ENCODE peak calls at places on chromosomes 12 and 14, in nine cellular contexts. Q, A, V, G, P, B, E, D and I are unnamed samples. For H3K4me1, the result is how much of the 10 kb centered on the place peaks cover.

GRCh38 chr14:26068060-26068459 is 529.8 kb downstream of the NOVA1 start:
- DNase-seq in D (no peak), E (no peak), P (no peak), Q (no peak), B (no peak), G (no peak), V (no peak), A (no peak), I (no peak)

GRCh38 chr12:19894803-19895202 is 455.5 kb downstream of the AEBP2 start:
- DNase-seq in D (no peak), A (no peak), G (no peak), Q (no peak), B (no peak), E (no peak), V (no peak), P (no peak), I (no peak)

GRCh38 chr12:114848661-114849060 is 164.7 kb upstream of the TBX3 start:
- DNase-seq in A (no peak), D (no peak), V (no peak), G (no peak), E (no peak), B (no peak), Q (no peak), P (no peak), I (no peak)

GRCh38 chr12:89373772-89374572 is 21.7 kb upstream of the DUSP6 start:
- DNase-seq in D (peak), Q (no peak), E (no peak), P (no peak), A (peak), G (no peak), V (no peak), B (peak), I (no peak)

GRCh38 chr12:28159688-28160087 is 30.6 kb upstream of the CCDC91 start:
- DNase-seq in A (no peak), D (no peak), P (no peak), E (no peak), V (no peak), Q (no peak), G (no peak), B (no peak), I (no peak)

GRCh38 chr14:51208982-51209381 is 31.1 kb upstream of the TMX1 start:
- DNase-seq in G (no peak), B (no peak), P (no peak), V (no peak), E (no peak), D (no peak), A (no peak), Q (no peak), I (no peak)

GRCh38 chr12:102169922-102170698 is 27.5 kb downstream of the PMCH start:
- DNase-seq in D (no peak), P (peak), Q (no peak), E (peak), A (no peak), B (no peak), V (no peak), G (no peak), I (no peak)

GRCh38 chr14:34713681-34714319 is 593 bp downstream of the CFL2 start:
- DNase-seq in E (peak), A (peak), V (peak), P (peak), B (peak), D (peak), Q (peak), G (peak), I (peak)

GRCh38 chr12:1934831-1935230 is 16.4 kb upstream of the CACNA2D4 start:
- DNase-seq in Q (no peak), D (no peak), A (no peak), P (no peak), E (no peak), B (no peak), V (no peak), G (no peak), I (no peak)

GRCh38 chr12:67057072-67057471 is 212.1 kb upstream of the CAND1 start:
- DNase-seq in V (no peak), A (no peak), Q (no peak), E (no peak), D (no peak), B (no peak), P (no peak), G (no peak), I (no peak)

GRCh38 chr12:110689601-110690430 is 901 bp upstream of the HVCN1 start:
- DNase-seq in A (peak), G (peak), D (no peak), P (peak), Q (peak), B (no peak), V (peak), E (peak), I (no peak)

GRCh38 chr14:54698501-54698900 is 131.6 kb downstream of the SAMD4A start:
- DNase-seq in B (no peak), A (no peak), G (peak), V (no peak), D (no peak), E (no peak), P (no peak), Q (no peak), I (no peak)

GRCh38 chr14:96184737-96185136 is 19.9 kb upstream of the BDKRB2 start:
- DNase-seq in E (no peak), Q (no peak), B (no peak), D (no peak), G (no peak), P (no peak), A (no peak), V (no peak), I (peak)

GRCh38 chr14:100084591-100084990 is 19.4 kb downstream of the EVL start:
- DNase-seq in D (no peak), A (no peak), V (no peak), B (no peak), E (no peak), G (no peak), P (no peak), Q (no peak), I (no peak)

GRCh38 chr12:123111498-123112165 is 39.3 kb downstream of the PITPNM2 start:
- DNase-seq in V (no peak), G (no peak), D (no peak), E (no peak), B (no peak), Q (no peak), A (no peak), P (no peak), I (no peak)

GRCh38 chr12:69879007-69879960 is 54.3 kb downstream of the MYRFL start:
- DNase-seq in D (peak), P (peak), G (peak), A (peak), V (peak), Q (peak), E (peak), B (peak), I (peak)

GRCh38 chr12:45939759-45940158 is 50.6 kb downstream of the SCAF11 start:
- DNase-seq in D (no peak), P (no peak), V (no peak), G (no peak), Q (no peak), A (no peak), B (no peak), E (no peak), I (no peak)

GRCh38 chr14:82855912-82856381 is 1322.3 kb upstream of the SEL1L start:
- DNase-seq in D (no peak), P (no peak), G (no peak), Q (no peak), A (no peak), B (no peak), V (no peak), E (peak), I (no peak)

GRCh38 chr12:131994589-131994988 is 44.8 kb downstream of the EP400 start:
- DNase-seq in E (no peak), P (no peak), B (no peak), D (no peak), Q (no peak), A (no peak), G (no peak), V (no peak), I (no peak)

GRCh38 chr12:48156648-48157015 is 683 bp downstream of the ASB8 start:
- DNase-seq in E (no peak), A (no peak), B (no peak), Q (no peak), P (no peak), V (no peak), D (no peak), G (no peak), I (no peak)
- H3K4me3 ChIP-seq in E (peak), A (peak), B (peak), Q (peak), P (peak), V (peak), D (peak), G (peak), I (peak)

GRCh38 chr14:75513911-75514672 is 8.2 kb upstream of the BATF start:
- DNase-seq in V (no peak), D (no peak), G (no peak), A (no peak), B (no peak), P (no peak), Q (peak), E (no peak), I (no peak)
- H3K4me1 ChIP-seq in V (under half), D (under half), G (under half), A (under half), B (under half), P (under half), Q (under half), E (under half), I (under half)

GRCh38 chr14:50027797-50028196 is 88.6 kb downstream of the VCPKMT start:
- DNase-seq in Q (no peak), A (no peak), B (no peak), P (no peak), D (no peak), E (no peak), G (no peak), V (no peak), I (no peak)

GRCh38 chr14:50030049-50030448 is 86.3 kb downstream of the VCPKMT start:
- DNase-seq in P (no peak), D (no peak), A (no peak), G (no peak), Q (no peak), B (no peak), E (no peak), V (no peak), I (no peak)

GRCh38 chr14:50028458-50028857 is 87.9 kb downstream of the VCPKMT start:
- DNase-seq in Q (no peak), V (no peak), E (no peak), B (no peak), A (no peak), D (no peak), G (no peak), P (no peak), I (no peak)

GRCh38 chr14:50035214-50035613 is 81.2 kb downstream of the VCPKMT start:
- DNase-seq in B (no peak), A (no peak), V (no peak), P (no peak), E (no peak), D (no peak), Q (no peak), G (no peak), I (no peak)

DNA sequence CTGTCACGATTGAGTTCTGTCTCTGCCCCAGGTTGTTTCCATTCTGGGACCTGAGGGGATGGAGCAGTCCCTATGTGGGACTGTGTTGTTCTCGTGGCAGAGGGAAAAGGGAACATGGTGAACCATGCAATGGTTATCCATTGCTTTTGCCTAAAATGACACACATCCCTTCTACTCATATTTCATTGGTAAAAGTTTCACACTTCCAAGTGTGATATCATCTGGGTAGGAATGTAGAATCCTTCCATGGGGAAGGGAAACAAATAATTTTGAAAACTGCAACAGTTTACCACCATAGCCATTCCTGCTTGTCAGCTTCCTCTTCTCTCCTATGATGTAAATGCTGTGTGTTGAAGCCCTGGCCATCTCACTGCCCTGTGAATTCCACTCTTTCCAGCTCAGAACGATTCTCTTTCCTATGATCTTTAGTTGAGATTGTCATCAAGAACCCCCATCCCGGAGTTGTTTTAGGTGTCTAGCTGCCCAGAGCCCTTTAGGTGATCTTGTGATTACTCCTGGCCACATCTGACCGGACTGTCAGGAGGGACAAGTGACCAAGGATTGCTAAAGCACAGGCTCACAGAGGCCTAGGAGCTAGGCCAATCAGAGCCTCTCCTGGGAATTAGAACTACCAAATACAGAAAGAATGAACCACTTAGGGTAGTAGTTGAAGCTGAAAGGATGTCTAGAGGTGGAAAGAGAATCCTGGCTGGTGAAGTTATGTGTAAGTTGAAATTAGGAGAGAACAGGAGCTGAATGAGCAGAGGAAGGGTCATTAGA is 84.6 kb downstream of the VCPKMT start:
- DNase-seq in B (no peak), A (no peak), E (no peak), P (no peak), G (no peak), V (no peak), Q (no peak), D (peak), I (no peak)
- H3K27ac ChIP-seq in B (peak), A (peak), E (no peak), P (no peak), G (no peak), V (no peak), Q (no peak), D (peak), I (no peak)

DNA sequence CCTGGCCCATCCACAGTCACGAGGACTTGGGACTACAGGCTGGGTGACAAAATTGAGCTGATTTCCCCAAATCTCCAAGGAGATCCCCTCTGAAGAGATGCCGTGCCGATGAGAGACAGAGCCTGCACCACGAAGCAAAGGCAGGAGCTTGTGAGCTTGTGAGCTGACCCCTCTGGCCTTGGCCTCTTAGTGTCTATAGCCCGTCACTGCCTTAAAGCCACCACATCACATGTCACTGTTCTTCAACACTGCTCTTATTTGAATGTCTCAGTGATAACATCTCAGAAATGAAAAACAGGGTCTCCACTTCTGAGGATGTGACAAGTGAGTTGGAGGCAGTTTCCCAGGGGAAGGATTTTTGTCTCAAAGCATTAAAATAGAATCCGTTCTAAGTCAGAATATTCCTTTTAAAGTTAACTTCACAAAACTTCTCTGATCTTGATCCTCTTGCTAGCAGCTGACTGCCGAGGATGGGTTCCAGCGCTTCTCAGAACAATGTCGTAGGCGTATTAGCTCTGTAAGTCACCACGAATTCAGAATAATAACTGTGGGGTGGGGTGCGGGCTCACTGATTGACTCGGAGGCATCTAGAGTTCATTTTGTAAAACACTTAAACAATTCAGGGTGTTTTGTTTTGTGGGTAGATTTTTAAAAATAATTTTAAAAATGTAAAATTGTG is 37.5 kb downstream of the CHST11 start:
- DNase-seq in D (no peak), P (peak), Q (peak), G (peak), V (no peak), A (peak), B (peak), E (no peak), I (no peak)
- H3K4me3 ChIP-seq in D (no peak), P (no peak), Q (no peak), G (peak), V (no peak), A (no peak), B (peak), E (no peak), I (no peak)

DNA sequence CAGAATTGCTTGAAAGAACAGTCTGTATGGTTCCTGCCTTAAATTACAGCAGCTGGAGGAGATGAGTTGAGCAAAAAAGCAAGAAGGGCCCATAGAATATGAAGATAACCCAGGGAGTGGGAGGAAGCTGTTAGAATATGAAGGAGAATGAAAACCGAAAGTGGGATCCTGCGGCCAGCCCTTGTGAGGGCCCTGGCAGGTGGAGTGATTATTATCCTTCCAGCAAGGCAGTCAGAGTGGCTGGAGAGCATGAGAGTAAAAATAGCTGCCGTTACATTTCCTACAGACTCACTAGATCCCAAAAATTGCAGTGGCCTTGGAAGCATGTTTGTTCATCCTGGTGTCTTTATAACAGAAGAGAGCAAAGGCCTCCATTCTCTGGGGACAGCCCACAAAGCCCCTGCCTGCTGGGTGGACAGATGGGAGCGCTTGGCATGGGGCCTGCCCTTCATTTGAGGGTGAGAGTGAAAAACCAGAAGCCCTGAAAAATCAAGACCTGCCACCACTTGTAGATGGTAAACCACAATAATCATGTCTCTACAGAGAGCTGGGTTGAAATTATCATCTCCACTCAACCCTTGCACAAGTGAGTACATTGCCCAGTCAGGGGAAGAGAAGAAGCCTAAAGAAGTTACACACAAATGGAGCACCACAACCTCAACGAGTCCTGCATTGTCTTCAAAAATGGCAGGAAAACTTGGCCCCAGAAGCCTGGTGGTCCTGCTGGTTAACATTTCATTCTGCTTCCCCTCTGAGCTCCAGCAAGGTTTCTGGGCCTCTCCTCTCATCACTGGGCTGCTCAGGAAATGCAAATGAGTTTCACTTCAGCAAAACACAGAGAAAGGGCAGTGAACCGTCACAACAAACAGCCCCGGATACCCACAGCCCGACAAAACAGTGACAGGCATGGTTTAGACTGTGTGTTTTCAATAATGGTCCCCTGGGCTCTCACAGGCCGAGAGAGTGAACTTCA is 20.5 kb downstream of the ZDHHC22 start:
- DNase-seq in E (peak), D (peak), Q (peak), B (no peak), G (peak), P (no peak), V (no peak), A (no peak), I (no peak)
- H3K4me1 ChIP-seq in E (half or more), D (half or more), Q (half or more), B (under half), G (under half), P (under half), V (under half), A (half or more), I (under half)

GRCh38 chr14:72788972-72789728 is 104.8 kb downstream of the DPF3 start:
- DNase-seq in Q (no peak), G (no peak), A (no peak), B (no peak), V (no peak), D (peak), P (no peak), E (no peak), I (no peak)
- H3K27ac ChIP-seq in Q (no peak), G (no peak), A (no peak), B (no peak), V (no peak), D (peak), P (no peak), E (no peak), I (no peak)

GRCh38 chr14:23558363-23559009 is 2.4 kb downstream of the THTPA start:
- DNase-seq in P (no peak), D (no peak), G (no peak), Q (no peak), V (no peak), A (no peak), E (no peak), B (no peak), I (no peak)

GRCh38 chr14:23557521-23557920 is 1.4 kb downstream of the THTPA start:
- DNase-seq in A (no peak), G (no peak), P (no peak), Q (no peak), B (no peak), E (peak), D (no peak), V (no peak), I (no peak)

GRCh38 chr14:23559010-23559920 is 3.2 kb downstream of the THTPA start:
- DNase-seq in E (peak), G (peak), V (no peak), D (peak), Q (peak), A (no peak), P (peak), B (no peak), I (peak)

GRCh38 chr14:23556700-23557440 is 799 bp downstream of the THTPA start:
- DNase-seq in Q (no peak), D (no peak), G (no peak), B (no peak), A (no peak), P (no peak), V (no peak), E (peak), I (no peak)

GRCh38 chr14:23557946-23558345 is 1.9 kb downstream of the THTPA start:
- DNase-seq in A (no peak), G (no peak), V (no peak), E (no peak), P (no peak), B (no peak), Q (no peak), D (no peak), I (no peak)
- H3K4me3 ChIP-seq in A (no peak), G (no peak), V (no peak), E (peak), P (no peak), B (no peak), Q (no peak), D (no peak), I (no peak)

GRCh38 chr14:93963692-93964091 is 12.7 kb downstream of the ASB2 start:
- DNase-seq in E (peak), Q (no peak), V (no peak), D (peak), G (no peak), A (no peak), P (no peak), B (no peak), I (no peak)
- H3K4me1 ChIP-seq in E (half or more), Q (half or more), V (under half), D (half or more), G (under half), A (half or more), P (under half), B (under half), I (under half)